ENCODE peak calls at places on chromosomes 3 and 15, in four cellular contexts. U is HepG2, S is A549, J is GM12878. T is an unnamed sample.

GRCh38 chr3:54999159-54999558 is 71.3 kb upstream of the LRTM1 start:
- DNase-seq in U (peak; percentile 2), S (peak; percentile 27), J (no peak), T (no peak)

GRCh38 chr3:174957081-174957480 is 97.9 kb downstream of the NAALADL2 start:
- DNase-seq in U (no peak), S (no peak), J (no peak), T (no peak)

GRCh38 chr3:62870321-62870720 is 4.9 kb downstream of the CADPS start:
- DNase-seq in U (no peak), S (no peak), J (no peak), T (no peak)

GRCh38 chr3:38108649-38109579 is 28.0 kb downstream of the ACAA1 start:
- DNase-seq in U (no peak), S (no peak), J (no peak), T (no peak)

GRCh38 chr15:44286814-44287555 is 1.5 kb upstream of the GOLM2 start:
- DNase-seq in U (no peak), S (peak; percentile 31), J (no peak), T (no peak)

GRCh38 chr3:129972301-129972700 is 2.2 kb upstream of the TRH start:
- DNase-seq in U (no peak), S (no peak), J (no peak), T (no peak)

GRCh38 chr15:96421211-96421610 is 90.7 kb downstream of the NR2F2 start:
- DNase-seq in U (no peak), S (no peak), J (no peak), T (no peak)

GRCh38 chr3:23981955-23982354 is 36.9 kb downstream of the NR1D2 start:
- DNase-seq in U (no peak), S (no peak), J (no peak), T (no peak)

GRCh38 chr3:121916189-121916588 is 22.0 kb downstream of the SLC15A2 start:
- DNase-seq in U (no peak), S (no peak), J (no peak), T (no peak)

GRCh38 chr3:159829056-159829995 is 159.3 kb upstream of the IL12A start:
- DNase-seq in U (peak; percentile 20), S (no peak), J (no peak), T (peak; percentile 70)

GRCh38 chr3:126180477-126181397 is at the start of gene ALDH1L1:
- DNase-seq in U (peak; percentile 69), S (no peak), J (no peak), T (peak; percentile 76)

GRCh38 chr3:151580592-151580991 is 119.7 kb upstream of the IGSF10 start:
- DNase-seq in U (no peak), S (no peak), J (no peak), T (no peak)

GRCh38 chr3:172040976-172041963 is 1.9 kb downstream of the FNDC3B start:
- DNase-seq in U (no peak), S (no peak), J (no peak), T (peak; percentile 50)

GRCh38 chr3:61783993-61784718 is 222.8 kb downstream of the PTPRG start:
- DNase-seq in U (no peak), S (no peak), J (no peak), T (no peak)

GRCh38 chr3:53844262-53845102 is 1.7 kb downstream of the CHDH start:
- DNase-seq in U (peak; percentile 85), S (no peak), J (no peak), T (no peak)

GRCh38 chr15:94439158-94439557 is 207.8 kb downstream of the MCTP2 start:
- DNase-seq in U (no peak), S (no peak), J (no peak), T (no peak)

GRCh38 chr3:172673210-172673679 is 37.6 kb downstream of the NCEH1 start:
- DNase-seq in U (peak; percentile 68), S (peak; percentile 51), J (no peak), T (peak; percentile 32)

GRCh38 chr3:123246846-123247245 is 45.1 kb downstream of the SEC22A start:
- DNase-seq in U (no peak), S (no peak), J (no peak), T (peak; percentile 15)

GRCh38 chr3:51943451-51944391 is 1.6 kb downstream of the PARP3 start:
- DNase-seq in U (no peak), S (no peak), J (no peak), T (no peak)

GRCh38 chr15:69093127-69093526 is 67.3 kb upstream of the GLCE start:
- DNase-seq in U (no peak), S (peak; percentile 78), J (no peak), T (no peak)

GRCh38 chr15:77819271-77819806 is 186.6 kb upstream of the LINGO1 start:
- DNase-seq in U (no peak), S (peak; percentile 35), J (no peak), T (peak; percentile 79)

GRCh38 chr3:45832691-45833090 is 9.2 kb downstream of the LZTFL1 start:
- DNase-seq in U (no peak), S (no peak), J (no peak), T (peak; percentile 25)

GRCh38 chr15:33064878-33065277 is 129.6 kb downstream of the FMN1 start:
- DNase-seq in U (no peak), S (no peak), J (no peak), T (no peak)

GRCh38 chr3:28328188-28329151 is 20.1 kb upstream of the ZCWPW2 start:
- DNase-seq in U (no peak), S (no peak), J (no peak), T (no peak)

DNA sequence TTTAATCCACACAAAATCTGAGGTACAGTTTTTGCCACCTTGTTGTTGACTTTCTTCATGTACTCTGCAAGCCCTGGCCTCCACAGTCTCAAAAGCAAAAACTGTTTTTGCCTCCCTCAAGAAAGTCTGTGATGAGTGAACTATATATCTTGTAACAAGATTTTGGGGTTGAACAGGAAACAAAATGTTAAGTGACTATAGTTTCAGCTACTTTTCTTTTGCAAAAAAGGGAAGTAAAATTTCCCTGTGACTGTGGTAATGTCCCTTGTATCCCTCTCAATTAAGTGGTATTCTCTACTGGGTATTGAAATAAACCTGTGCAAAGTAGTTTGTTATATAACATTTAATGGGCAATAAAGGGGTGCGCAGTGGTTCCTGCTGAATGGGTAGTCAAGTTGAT is 21.3 kb upstream of the SCAANT1 start:
- DNase-seq in U (no peak), S (no peak), J (no peak), T (no peak)
- H3K4me2 ChIP-seq in U (no peak overlapping the region), S (no peak overlapping the region), J (peak overlapping the region; percentile 70), T (no peak overlapping the region)

GRCh38 chr15:26661727-26662126 is 111.1 kb downstream of the GABRB3 start:
- DNase-seq in U (no peak), S (no peak), J (no peak), T (no peak)

GRCh38 chr15:26667222-26667988 is 105.5 kb downstream of the GABRB3 start:
- DNase-seq in U (no peak), S (no peak), J (no peak), T (no peak)

GRCh38 chr15:26670116-26670515 is 102.8 kb downstream of the GABRB3 start:
- DNase-seq in U (no peak), S (no peak), J (no peak), T (no peak)

GRCh38 chr15:26662226-26662750 is 110.6 kb downstream of the GABRB3 start:
- DNase-seq in U (no peak), S (no peak), J (no peak), T (peak; percentile 67)

DNA sequence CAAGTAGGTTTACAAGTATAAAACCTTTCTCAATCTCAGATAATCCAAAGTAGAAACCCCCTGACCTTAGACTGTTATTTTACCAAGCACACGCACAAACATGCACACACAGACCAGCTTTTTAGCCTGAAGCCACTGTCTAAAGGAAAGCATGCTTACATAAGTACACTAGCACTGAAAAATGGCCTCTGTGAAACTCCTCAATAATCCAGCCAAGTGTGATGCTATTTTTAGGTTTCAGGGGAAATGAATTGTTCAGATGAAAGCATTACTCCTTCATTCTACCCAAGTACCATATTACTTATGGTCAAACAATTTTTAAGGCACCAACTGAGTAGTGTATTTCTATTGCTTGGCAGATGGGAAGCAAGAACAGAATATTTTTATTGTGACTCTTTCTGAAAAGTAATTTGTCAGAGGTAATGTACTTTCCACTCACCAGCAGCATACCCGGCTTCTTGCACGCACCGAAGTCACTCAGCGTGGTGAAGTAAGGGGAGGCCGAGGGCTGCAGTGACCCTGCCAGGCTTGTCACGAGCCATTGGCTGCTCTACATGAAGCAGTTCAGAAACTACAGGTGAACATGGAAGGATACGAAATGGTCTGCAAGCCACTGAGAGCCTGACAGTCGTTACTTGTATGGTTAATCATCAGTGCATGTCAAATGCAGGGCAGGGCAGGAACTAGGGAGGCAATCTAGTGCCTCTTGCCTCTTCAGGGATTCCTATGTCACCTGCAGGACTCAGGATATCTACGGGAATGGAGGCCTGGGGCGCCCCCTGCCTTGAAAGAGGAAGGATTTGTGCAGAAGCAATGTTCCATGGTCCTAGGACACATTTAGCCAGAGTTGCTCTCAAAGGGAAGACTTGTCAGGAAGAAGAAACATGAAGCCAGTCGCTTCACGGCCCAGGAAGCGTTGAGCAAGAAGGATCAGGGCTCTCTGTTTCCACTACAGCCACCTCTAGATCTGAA is 106.6 kb downstream of the GABRB3 start:
- DNase-seq in U (no peak), S (no peak), J (no peak), T (no peak)
- TF ChIP-seq PBX3 in U (no peak), S (no peak), J (no peak), T (no peak)

DNA sequence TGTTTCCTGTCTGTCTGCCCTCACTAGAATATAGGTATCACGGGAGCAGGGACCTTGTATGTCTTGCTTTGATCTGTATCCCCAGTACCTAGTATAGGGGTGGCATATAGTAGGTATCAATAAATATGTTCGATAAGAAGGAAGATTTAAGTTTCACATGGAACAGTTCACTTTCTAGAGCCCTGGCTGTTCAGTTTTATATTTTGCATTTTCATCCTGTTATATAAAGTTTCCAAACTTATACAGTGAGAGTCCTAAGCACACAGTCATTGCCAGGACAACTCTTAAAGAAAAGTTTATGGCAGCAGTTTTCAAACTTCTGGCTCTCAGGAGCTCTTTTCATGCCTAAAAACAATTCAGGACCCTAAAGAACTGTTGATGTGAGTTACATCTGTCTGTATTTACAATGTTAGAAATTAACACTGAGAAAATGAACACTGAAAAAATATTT is 13.4 kb downstream of the ITPR1 start:
- DNase-seq in U (no peak), S (no peak), J (no peak), T (no peak)
- H3K4me2 ChIP-seq in U (peak overlapping the region; percentile 47), S (no peak overlapping the region), J (peak overlapping the region; percentile 59), T (no peak overlapping the region)

DNA sequence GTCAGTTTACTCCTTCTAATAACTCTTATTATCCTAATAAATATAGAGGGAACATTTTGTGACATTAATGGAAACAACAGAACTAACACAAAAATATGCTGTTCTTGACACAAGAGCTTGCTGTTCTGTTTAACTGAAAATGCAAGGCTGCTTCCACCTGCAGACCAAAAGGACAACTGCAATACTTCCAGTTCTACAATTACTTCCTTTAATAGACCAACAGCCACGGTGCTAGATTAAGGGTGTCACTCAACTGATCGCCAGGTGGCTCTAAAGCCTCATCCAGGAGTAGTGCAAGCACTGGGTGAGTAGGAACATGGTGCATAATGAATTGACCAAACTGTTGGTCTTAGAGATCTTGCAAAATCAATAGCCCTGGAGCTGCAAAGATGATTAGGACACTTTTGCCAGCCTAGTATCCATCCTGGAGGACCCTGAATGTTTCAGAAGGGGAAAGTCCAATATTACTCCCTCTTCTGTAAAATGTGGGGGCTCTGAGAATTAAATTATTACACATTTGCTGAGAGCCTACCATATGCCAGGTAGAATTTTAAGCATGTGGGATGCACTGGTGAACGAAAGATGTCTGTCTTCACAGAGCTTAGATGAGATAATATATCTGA is 3.6 kb upstream of the CLDN16 start:
- DNase-seq in U (peak; percentile 83), S (peak; percentile 58), J (peak; percentile 19), T (no peak)
- TF ChIP-seq PBX3 in U (no peak), S (no peak), J (peak; percentile 17), T (no peak)

DNA sequence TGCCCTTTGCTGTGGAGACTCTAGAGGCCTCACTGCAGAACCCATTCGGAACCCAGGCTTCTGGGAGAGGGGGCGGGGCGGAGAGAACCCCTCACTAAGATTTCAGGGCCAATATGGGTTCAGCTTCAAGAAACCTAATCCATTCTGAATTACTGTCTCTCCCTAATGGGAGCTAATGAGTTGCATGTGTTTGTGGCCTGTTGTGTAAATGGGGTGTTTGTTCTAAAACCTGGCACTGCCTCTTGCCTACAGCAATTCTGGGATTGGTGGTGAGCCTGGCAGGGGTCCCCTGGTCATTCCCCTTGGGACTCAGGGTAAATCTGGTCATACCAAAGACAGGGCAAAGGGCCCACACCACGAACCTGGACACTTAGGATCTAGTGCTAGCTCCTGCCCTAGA is 645 bp upstream of the RASL12 start:
- DNase-seq in U (no peak), S (no peak), J (no peak), T (no peak)
- H3K4me2 ChIP-seq in U (no peak overlapping the region), S (no peak overlapping the region), J (no peak overlapping the region), T (no peak overlapping the region)